ENCODE peak calls at places on chromosome 3, in ten cellular contexts. One of them, this sample, is unnamed.

GRCh38 chr3:48989796-48990635 is at the start of gene P4HTM:
- DNase-seq in GM13977: peak; percentile 83
- DNase-seq in brain microvascular endothelial cell: peak; percentile 94
- DNase-seq in activated B cell treated with CpG ODN at 0.5 μM for 24 hours: peak; percentile 58
- DNase-seq in IMR-90: peak; percentile 93
- DNase-seq in right lobe of liver: peak; percentile 80
- DNase-seq in GM23338: peak; percentile 92
- DNase-seq in fibroblast of lung: peak; percentile 95
- DNase-seq in nephron progenitor cell: peak; percentile 78
- DNase-seq in progenitor cell of endocrine pancreas: peak; percentile 54
- DNase-seq in this sample: no peak

GRCh38 chr3:189635385-189635784 is 4.2 kb downstream of the TP63 start:
- DNase-seq in nephron progenitor cell: no peak
- DNase-seq in activated B cell treated with CpG ODN at 0.5 μM for 24 hours: no peak
- DNase-seq in brain microvascular endothelial cell: no peak
- DNase-seq in right lobe of liver: no peak
- DNase-seq in GM23338: peak; percentile 68
- DNase-seq in fibroblast of lung: no peak
- DNase-seq in progenitor cell of endocrine pancreas: no peak
- DNase-seq in IMR-90: no peak
- DNase-seq in GM13977: no peak
- DNase-seq in this sample: no peak

GRCh38 chr3:124428372-124429128 is 301.7 kb upstream of the UMPS start:
- DNase-seq in brain microvascular endothelial cell: no peak
- DNase-seq in GM13977: no peak
- DNase-seq in fibroblast of lung: peak; percentile 3
- DNase-seq in IMR-90: no peak
- DNase-seq in progenitor cell of endocrine pancreas: no peak
- DNase-seq in GM23338: no peak
- DNase-seq in nephron progenitor cell: no peak
- DNase-seq in right lobe of liver: no peak
- DNase-seq in activated B cell treated with CpG ODN at 0.5 μM for 24 hours: no peak
- DNase-seq in this sample: no peak

GRCh38 chr3:32696523-32696922 is 11.5 kb downstream of the CNOT10 start:
- DNase-seq in activated B cell treated with CpG ODN at 0.5 μM for 24 hours: no peak
- DNase-seq in nephron progenitor cell: no peak
- DNase-seq in progenitor cell of endocrine pancreas: no peak
- DNase-seq in IMR-90: no peak
- DNase-seq in brain microvascular endothelial cell: no peak
- DNase-seq in GM23338: no peak
- DNase-seq in fibroblast of lung: no peak
- DNase-seq in GM13977: no peak
- DNase-seq in right lobe of liver: no peak
- DNase-seq in this sample: no peak

GRCh38 chr3:117059990-117060338 is 350.4 kb downstream of the TUSC7 start:
- DNase-seq in nephron progenitor cell: no peak
- DNase-seq in activated B cell treated with CpG ODN at 0.5 μM for 24 hours: no peak
- DNase-seq in progenitor cell of endocrine pancreas: no peak
- DNase-seq in IMR-90: no peak
- DNase-seq in GM23338: peak; percentile 29
- DNase-seq in brain microvascular endothelial cell: no peak
- DNase-seq in fibroblast of lung: no peak
- DNase-seq in right lobe of liver: no peak
- DNase-seq in GM13977: no peak
- DNase-seq in this sample: peak; percentile 76

GRCh38 chr3:17639765-17640164 is 102.7 kb downstream of the TBC1D5 start:
- DNase-seq in GM23338: no peak
- DNase-seq in IMR-90: peak; percentile 94
- DNase-seq in GM13977: no peak
- DNase-seq in right lobe of liver: no peak
- DNase-seq in nephron progenitor cell: no peak
- DNase-seq in fibroblast of lung: peak; percentile 86
- DNase-seq in progenitor cell of endocrine pancreas: no peak
- DNase-seq in activated B cell treated with CpG ODN at 0.5 μM for 24 hours: no peak
- DNase-seq in brain microvascular endothelial cell: peak; percentile 73
- DNase-seq in this sample: no peak

GRCh38 chr3:120066634-120067033 is 27.6 kb downstream of the GSK3B start:
- DNase-seq in brain microvascular endothelial cell: no peak
- DNase-seq in right lobe of liver: no peak
- DNase-seq in GM23338: no peak
- DNase-seq in progenitor cell of endocrine pancreas: no peak
- DNase-seq in fibroblast of lung: no peak
- DNase-seq in GM13977: no peak
- DNase-seq in activated B cell treated with CpG ODN at 0.5 μM for 24 hours: no peak
- DNase-seq in nephron progenitor cell: no peak
- DNase-seq in IMR-90: no peak
- DNase-seq in this sample: no peak

GRCh38 chr3:39919281-39919680 is 109.9 kb downstream of the MYRIP start:
- DNase-seq in activated B cell treated with CpG ODN at 0.5 μM for 24 hours: no peak
- DNase-seq in fibroblast of lung: no peak
- DNase-seq in nephron progenitor cell: no peak
- DNase-seq in progenitor cell of endocrine pancreas: no peak
- DNase-seq in GM23338: no peak
- DNase-seq in GM13977: no peak
- DNase-seq in IMR-90: no peak
- DNase-seq in right lobe of liver: no peak
- DNase-seq in brain microvascular endothelial cell: no peak
- DNase-seq in this sample: no peak

GRCh38 chr3:49411550-49411967 is 217 bp downstream of the RHOA start:
- DNase-seq in fibroblast of lung: no peak
- DNase-seq in activated B cell treated with CpG ODN at 0.5 μM for 24 hours: no peak
- DNase-seq in nephron progenitor cell: peak; percentile 73
- DNase-seq in GM13977: no peak
- DNase-seq in right lobe of liver: peak; percentile 79
- DNase-seq in brain microvascular endothelial cell: no peak
- DNase-seq in GM23338: peak; percentile 74
- DNase-seq in IMR-90: no peak
- DNase-seq in progenitor cell of endocrine pancreas: peak; percentile 39
- DNase-seq in this sample: no peak

GRCh38 chr3:27827041-27827440 is 104.9 kb upstream of the EOMES start:
- DNase-seq in progenitor cell of endocrine pancreas: no peak
- DNase-seq in brain microvascular endothelial cell: no peak
- DNase-seq in GM23338: peak; percentile 20
- DNase-seq in activated B cell treated with CpG ODN at 0.5 μM for 24 hours: no peak
- DNase-seq in nephron progenitor cell: no peak
- DNase-seq in fibroblast of lung: no peak
- DNase-seq in IMR-90: no peak
- DNase-seq in right lobe of liver: no peak
- DNase-seq in GM13977: no peak
- DNase-seq in this sample: no peak

GRCh38 chr3:152960684-152961083 is 125.8 kb downstream of the P2RY1 start:
- DNase-seq in fibroblast of lung: peak; percentile 17
- DNase-seq in activated B cell treated with CpG ODN at 0.5 μM for 24 hours: no peak
- DNase-seq in nephron progenitor cell: no peak
- DNase-seq in right lobe of liver: no peak
- DNase-seq in IMR-90: no peak
- DNase-seq in brain microvascular endothelial cell: no peak
- DNase-seq in GM23338: no peak
- DNase-seq in GM13977: no peak
- DNase-seq in progenitor cell of endocrine pancreas: no peak
- DNase-seq in this sample: no peak

GRCh38 chr3:133928903-133929607 is 33.4 kb upstream of the RAB6B start:
- DNase-seq in GM13977: no peak
- DNase-seq in brain microvascular endothelial cell: peak; percentile 18
- DNase-seq in fibroblast of lung: no peak
- DNase-seq in activated B cell treated with CpG ODN at 0.5 μM for 24 hours: no peak
- DNase-seq in nephron progenitor cell: no peak
- DNase-seq in GM23338: no peak
- DNase-seq in IMR-90: no peak
- DNase-seq in progenitor cell of endocrine pancreas: no peak
- DNase-seq in right lobe of liver: no peak
- DNase-seq in this sample: no peak

GRCh38 chr3:148006508-148006907 is 597.3 kb downstream of the ZIC1 start:
- DNase-seq in fibroblast of lung: peak; percentile 95
- DNase-seq in IMR-90: peak; percentile 58
- DNase-seq in GM23338: peak; percentile 26
- DNase-seq in activated B cell treated with CpG ODN at 0.5 μM for 24 hours: no peak
- DNase-seq in brain microvascular endothelial cell: peak; percentile 87
- DNase-seq in GM13977: no peak
- DNase-seq in right lobe of liver: no peak
- DNase-seq in nephron progenitor cell: no peak
- DNase-seq in progenitor cell of endocrine pancreas: no peak
- DNase-seq in this sample: no peak

GRCh38 chr3:112531358-112531781 is 30.4 kb downstream of the ATG3 start:
- DNase-seq in brain microvascular endothelial cell: no peak
- DNase-seq in fibroblast of lung: peak; percentile 23
- DNase-seq in progenitor cell of endocrine pancreas: no peak
- DNase-seq in right lobe of liver: no peak
- DNase-seq in GM13977: peak; percentile 24
- DNase-seq in GM23338: peak; percentile 51
- DNase-seq in IMR-90: peak; percentile 49
- DNase-seq in activated B cell treated with CpG ODN at 0.5 μM for 24 hours: no peak
- DNase-seq in nephron progenitor cell: no peak
- DNase-seq in this sample: no peak
- TF ChIP-seq CTCF in brain microvascular endothelial cell: peak; percentile 17
- TF ChIP-seq CTCF in fibroblast of lung: peak; percentile 44
- TF ChIP-seq CTCF in progenitor cell of endocrine pancreas: peak; percentile 68
- TF ChIP-seq CTCF in right lobe of liver: peak; percentile 39
- TF ChIP-seq CTCF in GM13977: peak; percentile 36
- TF ChIP-seq CTCF in GM23338: peak; percentile 74
- TF ChIP-seq CTCF in IMR-90: peak; percentile 52
- TF ChIP-seq CTCF in activated B cell treated with CpG ODN at 0.5 μM for 24 hours: peak; percentile 9
- TF ChIP-seq CTCF in nephron progenitor cell: peak; percentile 61
- TF ChIP-seq CTCF in this sample: peak; percentile 28

DNA sequence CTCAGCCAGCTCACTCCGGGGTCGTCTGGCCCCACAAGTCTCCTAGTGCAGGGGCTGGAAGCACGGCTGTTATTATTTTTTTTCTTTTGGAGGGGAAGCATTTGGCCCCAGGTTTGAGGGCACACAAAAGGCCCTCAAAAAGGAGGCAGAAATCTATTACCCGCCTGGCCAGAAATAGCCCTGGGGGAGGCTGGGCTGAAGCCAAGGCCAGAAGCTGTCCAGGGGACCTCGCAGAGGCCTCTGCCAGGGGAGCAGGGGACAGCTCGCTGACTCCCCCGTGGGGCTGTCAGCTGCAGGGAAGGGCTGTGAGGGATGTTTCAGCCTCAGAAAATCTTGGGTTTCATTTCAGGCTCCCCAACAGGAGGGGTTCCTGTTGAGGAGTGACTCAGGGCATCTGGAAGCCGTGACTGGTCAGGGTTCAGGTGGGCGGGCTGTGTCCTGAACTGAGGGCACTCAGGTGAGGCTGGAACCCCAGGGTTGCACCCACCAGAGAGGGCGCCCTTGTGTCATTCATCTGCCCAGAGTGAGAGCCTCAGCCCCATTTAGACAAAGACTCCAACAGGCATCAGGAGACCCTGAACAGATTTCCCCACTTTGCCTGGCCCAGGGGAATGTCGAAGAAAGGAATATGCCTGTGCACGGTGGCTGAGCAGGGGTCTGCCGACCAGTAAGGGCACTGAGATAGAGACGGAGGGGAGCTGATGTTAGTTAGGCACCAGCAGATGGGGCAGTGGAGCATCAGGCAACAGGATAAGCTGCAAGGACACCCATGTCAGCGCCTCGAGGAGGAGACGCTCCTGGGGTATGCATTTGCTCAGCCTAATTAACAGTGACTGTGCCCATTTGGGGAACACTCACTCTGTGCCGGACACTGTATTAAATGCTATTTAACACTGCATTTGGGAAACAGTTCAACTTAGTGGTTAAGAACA is 43.5 kb upstream of the SLC6A11 start:
- DNase-seq in right lobe of liver: no peak
- DNase-seq in IMR-90: no peak
- DNase-seq in GM13977: no peak
- DNase-seq in activated B cell treated with CpG ODN at 0.5 μM for 24 hours: no peak
- DNase-seq in brain microvascular endothelial cell: no peak
- DNase-seq in nephron progenitor cell: peak; percentile 17
- DNase-seq in progenitor cell of endocrine pancreas: no peak
- DNase-seq in GM23338: peak; percentile 85
- DNase-seq in fibroblast of lung: peak; percentile 7
- DNase-seq in this sample: peak; percentile 4
- TF ChIP-seq CTCF in right lobe of liver: peak; percentile 6
- TF ChIP-seq CTCF in IMR-90: peak; percentile 2
- TF ChIP-seq CTCF in GM13977: peak; percentile 22
- TF ChIP-seq CTCF in activated B cell treated with CpG ODN at 0.5 μM for 24 hours: no peak
- TF ChIP-seq CTCF in brain microvascular endothelial cell: peak; percentile 34
- TF ChIP-seq CTCF in nephron progenitor cell: peak; percentile 12
- TF ChIP-seq CTCF in progenitor cell of endocrine pancreas: no peak
- TF ChIP-seq CTCF in GM23338: peak; percentile 91
- TF ChIP-seq CTCF in fibroblast of lung: no peak
- TF ChIP-seq CTCF in this sample: peak; percentile 65

GRCh38 chr3:98460220-98460619 is 2.8 kb upstream of the OR5K1 start:
- DNase-seq in GM23338: no peak
- DNase-seq in GM13977: no peak
- DNase-seq in progenitor cell of endocrine pancreas: no peak
- DNase-seq in brain microvascular endothelial cell: no peak
- DNase-seq in activated B cell treated with CpG ODN at 0.5 μM for 24 hours: no peak
- DNase-seq in nephron progenitor cell: no peak
- DNase-seq in right lobe of liver: no peak
- DNase-seq in fibroblast of lung: no peak
- DNase-seq in IMR-90: no peak
- DNase-seq in this sample: no peak

GRCh38 chr3:98454929-98455328 is 8.1 kb upstream of the OR5K1 start:
- DNase-seq in activated B cell treated with CpG ODN at 0.5 μM for 24 hours: no peak
- DNase-seq in nephron progenitor cell: no peak
- DNase-seq in fibroblast of lung: no peak
- DNase-seq in right lobe of liver: no peak
- DNase-seq in GM23338: no peak
- DNase-seq in GM13977: no peak
- DNase-seq in brain microvascular endothelial cell: no peak
- DNase-seq in progenitor cell of endocrine pancreas: no peak
- DNase-seq in IMR-90: no peak
- DNase-seq in this sample: no peak

GRCh38 chr3:98453827-98454226 is 9.2 kb upstream of the OR5K1 start:
- DNase-seq in progenitor cell of endocrine pancreas: no peak
- DNase-seq in fibroblast of lung: no peak
- DNase-seq in GM23338: no peak
- DNase-seq in brain microvascular endothelial cell: no peak
- DNase-seq in GM13977: no peak
- DNase-seq in activated B cell treated with CpG ODN at 0.5 μM for 24 hours: no peak
- DNase-seq in right lobe of liver: no peak
- DNase-seq in IMR-90: no peak
- DNase-seq in nephron progenitor cell: no peak
- DNase-seq in this sample: no peak

GRCh38 chr3:98462901-98463300 is at the start of gene OR5K1:
- DNase-seq in IMR-90: no peak
- DNase-seq in right lobe of liver: no peak
- DNase-seq in activated B cell treated with CpG ODN at 0.5 μM for 24 hours: no peak
- DNase-seq in progenitor cell of endocrine pancreas: no peak
- DNase-seq in GM23338: no peak
- DNase-seq in fibroblast of lung: no peak
- DNase-seq in brain microvascular endothelial cell: no peak
- DNase-seq in nephron progenitor cell: no peak
- DNase-seq in GM13977: no peak
- DNase-seq in this sample: no peak

GRCh38 chr3:98457543-98457942 is 5.5 kb upstream of the OR5K1 start:
- DNase-seq in brain microvascular endothelial cell: no peak
- DNase-seq in nephron progenitor cell: no peak
- DNase-seq in IMR-90: no peak
- DNase-seq in fibroblast of lung: no peak
- DNase-seq in progenitor cell of endocrine pancreas: no peak
- DNase-seq in GM13977: no peak
- DNase-seq in right lobe of liver: no peak
- DNase-seq in GM23338: peak; percentile 22
- DNase-seq in activated B cell treated with CpG ODN at 0.5 μM for 24 hours: no peak
- DNase-seq in this sample: no peak
- TF ChIP-seq CTCF in brain microvascular endothelial cell: no peak
- TF ChIP-seq CTCF in nephron progenitor cell: no peak
- TF ChIP-seq CTCF in IMR-90: no peak
- TF ChIP-seq CTCF in fibroblast of lung: no peak
- TF ChIP-seq CTCF in progenitor cell of endocrine pancreas: no peak
- TF ChIP-seq CTCF in GM13977: no peak
- TF ChIP-seq CTCF in right lobe of liver: no peak
- TF ChIP-seq CTCF in GM23338: peak; percentile 25
- TF ChIP-seq CTCF in activated B cell treated with CpG ODN at 0.5 μM for 24 hours: no peak
- TF ChIP-seq CTCF in this sample: no peak

GRCh38 chr3:171328419-171329082 is 131.7 kb downstream of the TNIK start:
- DNase-seq in GM13977: no peak
- DNase-seq in IMR-90: no peak
- DNase-seq in activated B cell treated with CpG ODN at 0.5 μM for 24 hours: no peak
- DNase-seq in progenitor cell of endocrine pancreas: no peak
- DNase-seq in GM23338: peak; percentile 76
- DNase-seq in nephron progenitor cell: no peak
- DNase-seq in right lobe of liver: no peak
- DNase-seq in brain microvascular endothelial cell: no peak
- DNase-seq in fibroblast of lung: no peak
- DNase-seq in this sample: no peak
- TF ChIP-seq CTCF in GM13977: no peak
- TF ChIP-seq CTCF in IMR-90: no peak
- TF ChIP-seq CTCF in activated B cell treated with CpG ODN at 0.5 μM for 24 hours: no peak
- TF ChIP-seq CTCF in progenitor cell of endocrine pancreas: no peak
- TF ChIP-seq CTCF in GM23338: peak; percentile 42
- TF ChIP-seq CTCF in nephron progenitor cell: no peak
- TF ChIP-seq CTCF in right lobe of liver: no peak
- TF ChIP-seq CTCF in brain microvascular endothelial cell: peak; percentile 37
- TF ChIP-seq CTCF in fibroblast of lung: peak; percentile 9
- TF ChIP-seq CTCF in this sample: no peak